ENCODE peak calls at places on chromosomes 4 and X, in four cellular contexts. P, O, V and K are unnamed samples.
A peak's percentile ranks its signal among the peaks of the same experiment; 100 is the strongest.

GRCh38 chr4:11338990-11339782 is 89.5 kb downstream of the HS3ST1 start:
- DNase-seq in P (no peak), O (no peak), V (no peak), K (no peak)

GRCh38 chr4:171067422-171067821 is 745.8 kb upstream of the GALNTL6 start:
- DNase-seq in P (no peak), O (no peak), V (no peak), K (no peak)

GRCh38 chr4:147351083-147351787 is 129.7 kb upstream of the EDNRA start:
- DNase-seq in P (no peak), O (no peak), V (no peak), K (no peak)

GRCh38 chr4:2691952-2692435 is 64.1 kb downstream of the TNIP2 start:
- DNase-seq in P (no peak), O (no peak), V (no peak), K (no peak)

GRCh38 chr4:156946508-156947197 is 24.9 kb downstream of the PDGFC start:
- DNase-seq in P (peak; percentile 99), O (no peak), V (peak; percentile 27), K (no peak)

GRCh38 chr4:165418116-165418515 is 39.3 kb downstream of the CPE start:
- DNase-seq in P (no peak), O (no peak), V (no peak), K (no peak)

GRCh38 chr4:53960843-53961242 is 103.6 kb downstream of the CHIC2 start:
- DNase-seq in P (no peak), O (no peak), V (no peak), K (no peak)

GRCh38 chrX:100720301-100720700 is 11.6 kb downstream of the SYTL4 start:
- DNase-seq in P (no peak), O (no peak), V (no peak), K (no peak)

GRCh38 chr4:74189331-74190043 is 31.6 kb downstream of the MTHFD2L start:
- DNase-seq in P (peak; percentile 38), O (peak; percentile 16), V (no peak), K (no peak)

GRCh38 chrX:91434351-91435168 is at the start of gene PABPC5:
- DNase-seq in P (peak; percentile 76), O (no peak), V (peak; percentile 85), K (peak; percentile 78)
- H3K27ac ChIP-seq in P (peak within 1 kb of the TSS; percentile 42), O (no peak within 1 kb of the TSS), V (peak within 1 kb of the TSS; percentile 67), K (peak within 1 kb of the TSS; percentile 77)

GRCh38 chr4:84481077-84481878 is 17.8 kb downstream of the NKX6-1 start:
- DNase-seq in P (no peak), O (no peak), V (no peak), K (no peak)
- H3K27me3 ChIP-seq in P (peaks cover 68% of the 10 kb centered on the region), O (peaks cover 7% of the 10 kb centered on the region), V (peaks cover 5% of the 10 kb centered on the region), K (peaks cover 94% of the 10 kb centered on the region)

GRCh38 chr4:55348436-55348835 is 2.4 kb downstream of the SRD5A3 start:
- DNase-seq in P (no peak), O (no peak), V (no peak), K (no peak)

GRCh38 chr4:55345054-55345453 is 988 bp upstream of the SRD5A3 start:
- DNase-seq in P (no peak), O (no peak), V (no peak), K (no peak)

GRCh38 chr4:55345980-55346850 is at the start of gene SRD5A3:
- DNase-seq in P (peak; percentile 63), O (peak; percentile 75), V (peak; percentile 88), K (peak; percentile 85)

GRCh38 chr4:55346851-55347255 is 811 bp downstream of the SRD5A3 start:
- DNase-seq in P (no peak), O (no peak), V (no peak), K (no peak)

GRCh38 chr4:55347610-55348228 is 1.7 kb downstream of the SRD5A3 start:
- DNase-seq in P (no peak), O (no peak), V (no peak), K (no peak)
- H3K4me3 ChIP-seq in P (no peak overlapping the region), O (no peak overlapping the region), V (no peak overlapping the region), K (no peak overlapping the region)

GRCh38 chr4:119204898-119205297 is 7.6 kb upstream of the USP53 start:
- DNase-seq in P (no peak), O (no peak), V (no peak), K (no peak)

GRCh38 chr4:119207051-119207450 is 5.5 kb upstream of the USP53 start:
- DNase-seq in P (peak; percentile 67), O (no peak), V (no peak), K (no peak)

GRCh38 chr4:119205690-119206089 is 6.8 kb upstream of the USP53 start:
- DNase-seq in P (no peak), O (no peak), V (no peak), K (no peak)

GRCh38 chr4:119209077-119209476 is 3.4 kb upstream of the USP53 start:
- DNase-seq in P (peak; percentile 89), O (no peak), V (no peak), K (no peak)

GRCh38 chr4:119206178-119206577 is 6.3 kb upstream of the USP53 start:
- DNase-seq in P (no peak), O (no peak), V (no peak), K (no peak)
- H3K27ac ChIP-seq in P (no peak overlapping the region), O (no peak overlapping the region), V (no peak overlapping the region), K (peak overlapping the region; percentile 72)

GRCh38 chr4:41865981-41866798 is 69.0 kb upstream of the TMEM33 start:
- DNase-seq in P (no peak), O (no peak), V (no peak), K (no peak)
- H3K27me3 ChIP-seq in P (peaks cover 73% of the 10 kb centered on the region), O (peaks cover 26% of the 10 kb centered on the region), V (no peaks in the 10 kb centered on the region), K (peaks cover 92% of the 10 kb centered on the region)

DNA sequence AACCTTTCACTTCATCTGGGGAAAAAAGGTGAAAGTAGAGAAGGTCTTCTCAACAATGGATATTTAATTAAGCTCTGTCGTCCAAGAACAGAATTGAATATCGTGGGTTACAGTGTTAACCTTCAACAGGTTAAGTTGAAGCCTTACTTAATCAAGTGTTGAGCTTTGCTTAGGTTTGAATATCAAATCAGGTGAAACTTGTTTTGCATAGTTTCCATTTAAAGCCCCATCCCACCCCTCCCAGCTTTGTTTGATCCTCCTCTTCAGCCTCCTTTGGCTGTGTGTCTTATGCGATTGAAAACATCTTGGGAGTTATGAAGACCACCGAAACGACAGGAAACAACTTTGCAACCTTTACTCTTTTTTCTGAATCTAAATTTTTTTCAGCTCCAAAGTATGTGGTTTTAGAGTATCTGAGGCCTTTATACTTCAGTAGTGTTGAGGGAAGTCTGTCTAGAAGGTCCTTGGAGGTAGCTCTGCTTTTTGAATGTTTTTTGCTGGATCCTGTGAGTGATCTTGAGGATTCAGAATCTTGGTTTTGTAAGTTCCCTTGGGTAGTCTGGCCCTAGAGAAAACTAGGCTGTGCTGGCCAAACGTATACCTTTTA is 39.1 kb downstream of the MCUB start:
- DNase-seq in P (no peak), O (peak; percentile 38), V (no peak), K (no peak)
- H3K4me3 ChIP-seq in P (no peak overlapping the region), O (no peak overlapping the region), V (no peak overlapping the region), K (no peak overlapping the region)

GRCh38 chr4:52751349-52751911 is at the start of gene ERVMER34-1:
- DNase-seq in P (peak; percentile 8), O (no peak), V (peak; percentile 34), K (peak; percentile 56)
- H3K27ac ChIP-seq in P (no peak within 1 kb of the TSS), O (no peak within 1 kb of the TSS), V (no peak within 1 kb of the TSS), K (no peak within 1 kb of the TSS)

GRCh38 chr4:8590546-8590880 is 2.1 kb upstream of the CPZ start:
- DNase-seq in P (no peak), O (no peak), V (no peak), K (no peak)
- H3K27me3 ChIP-seq in P (peaks cover 50% of the 10 kb centered on the region), O (no peaks in the 10 kb centered on the region), V (no peaks in the 10 kb centered on the region), K (peaks cover 15% of the 10 kb centered on the region)

DNA sequence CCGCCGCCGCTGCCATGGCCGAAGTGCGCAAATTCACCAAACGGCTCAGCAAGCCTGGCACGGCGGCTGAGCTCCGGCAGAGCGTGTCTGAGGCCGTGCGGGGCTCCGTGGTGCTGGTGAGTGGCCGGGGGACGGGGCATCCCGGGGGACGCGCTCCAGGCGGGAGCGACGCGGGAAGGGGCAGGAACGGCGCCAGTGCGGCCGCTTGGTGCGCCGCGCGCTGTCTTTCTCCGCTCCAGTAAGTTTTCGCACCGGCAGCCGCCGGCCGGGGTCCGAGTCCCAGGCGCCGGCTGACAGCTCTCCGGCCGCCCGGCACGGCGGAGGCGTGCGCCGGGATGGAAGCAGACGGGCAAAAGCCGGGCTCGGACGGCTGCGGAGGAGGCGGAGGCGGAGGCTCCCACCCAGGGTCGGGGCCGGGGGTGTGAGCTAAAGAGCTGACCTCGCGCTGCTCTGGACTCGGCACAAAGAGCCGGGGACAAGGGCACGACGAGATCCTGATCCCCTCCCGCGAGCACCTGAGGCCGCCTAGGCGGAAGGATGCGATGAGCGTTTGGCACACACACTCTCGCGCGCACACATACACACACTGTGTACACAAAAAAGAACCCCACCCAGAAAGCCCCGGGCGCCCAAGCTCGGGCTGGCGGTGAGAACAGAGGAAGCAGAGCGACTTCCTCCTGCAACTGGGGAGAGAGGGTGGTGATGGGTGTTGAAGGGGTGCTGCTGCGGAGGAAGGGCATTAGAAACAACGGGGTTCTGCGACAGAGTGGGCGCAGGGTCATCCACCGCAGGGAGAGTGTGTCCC is 545 bp downstream of the DOCK11 start:
- DNase-seq in P (no peak), O (peak; percentile 81), V (peak; percentile 29), K (peak; percentile 12)
- H3K4me3 ChIP-seq in P (peak overlapping the region; percentile 71), O (peak overlapping the region; percentile 84), V (peak overlapping the region; percentile 42), K (peak overlapping the region; percentile 58)